ENCODE peak calls at places on chromosomes 5 and 9, in eight cellular contexts. C is AG04450, R is uterus, W is upper lobe of right lung, O is ovary, E is cardiac muscle cell, D is heart left ventricle, J is lung. I is an unnamed sample.

GRCh38 chr9:110742741-110743371 is 74.3 kb downstream of the MUSK start:
- DNase-seq in E (peak), W (no peak), D (no peak), O (no peak), R (no peak), C (peak), J (no peak), I (no peak)

GRCh38 chr5:33772276-33772990 is 119.4 kb downstream of the ADAMTS12 start:
- DNase-seq in R (no peak), O (no peak), D (no peak), C (peak), J (no peak), E (peak), W (no peak), I (no peak)

GRCh38 chr9:928363-929042 is 48.0 kb upstream of the DMRT3 start:
- DNase-seq in E (peak), O (no peak), W (no peak), C (no peak), R (no peak), J (no peak), D (no peak), I (no peak)

GRCh38 chr5:111694183-111694582 is 62.8 kb downstream of the NREP start:
- DNase-seq in D (no peak), R (no peak), C (no peak), O (no peak), E (peak), J (no peak), W (no peak), I (no peak)

GRCh38 chr9:95003694-95004451 is 277.4 kb downstream of the AOPEP start:
- DNase-seq in C (no peak), E (peak), R (peak), O (peak), D (peak), W (peak), J (peak), I (peak)

GRCh38 chr5:179796877-179797608 is 3.3 kb downstream of the LTC4S start:
- DNase-seq in W (no peak), J (no peak), E (no peak), D (peak), R (no peak), C (no peak), O (peak), I (no peak)

GRCh38 chr5:16542275-16542674 is 74.5 kb downstream of the RETREG1 start:
- DNase-seq in D (no peak), O (no peak), W (no peak), E (no peak), J (no peak), C (no peak), R (no peak), I (no peak)

GRCh38 chr9:121725008-121725795 is 73.8 kb downstream of the DAB2IP start:
- DNase-seq in R (peak), O (peak), D (peak), C (peak), W (peak), E (peak), J (peak), I (no peak)

GRCh38 chr5:68368280-68368679 is 152.7 kb downstream of the PIK3R1 start:
- DNase-seq in W (no peak), E (no peak), R (no peak), C (no peak), O (no peak), J (no peak), D (no peak), I (no peak)

GRCh38 chr9:131228096-131228495 is 48.2 kb downstream of the FAM78A start:
- DNase-seq in C (no peak), O (peak), D (no peak), W (no peak), E (no peak), R (peak), J (no peak), I (no peak)

GRCh38 chr5:39713224-39713911 is 288.6 kb upstream of the DAB2 start:
- DNase-seq in D (no peak), O (no peak), J (no peak), R (no peak), C (no peak), E (peak), W (no peak), I (peak)

GRCh38 chr5:168292783-168293696 is 1.6 kb downstream of the WWC1 start:
- DNase-seq in E (no peak), O (no peak), C (no peak), J (no peak), R (no peak), W (no peak), D (no peak), I (no peak)

GRCh38 chr5:150783422-150783928 is 4.9 kb downstream of the SMIM3 start:
- DNase-seq in D (peak), R (peak), C (no peak), E (peak), W (no peak), J (peak), O (peak), I (no peak)

GRCh38 chr9:130045657-130046450 is 2.9 kb upstream of the FNBP1 start:
- DNase-seq in R (no peak), W (no peak), C (no peak), J (no peak), D (no peak), O (no peak), E (no peak), I (no peak)

GRCh38 chr9:278651-279050 is 64.0 kb downstream of the DOCK8 start:
- DNase-seq in C (no peak), J (no peak), W (no peak), R (no peak), D (no peak), O (no peak), E (no peak), I (no peak)

GRCh38 chr5:108637110-108637509 is 110.6 kb upstream of the FER start:
- DNase-seq in C (no peak), J (no peak), W (no peak), R (no peak), E (peak), D (no peak), O (no peak), I (no peak)

GRCh38 chr5:58466939-58467338 is 7.1 kb upstream of the PLK2 start:
- DNase-seq in E (peak), O (no peak), C (no peak), R (no peak), J (no peak), W (no peak), D (no peak), I (peak)

GRCh38 chr5:177310332-177310731 is 1.4 kb downstream of the MXD3 start:
- DNase-seq in J (no peak), O (no peak), C (no peak), R (no peak), W (no peak), D (no peak), E (no peak), I (peak)

GRCh38 chr5:112004867-112005532 is 248.0 kb upstream of the NREP start:
- DNase-seq in C (no peak), R (no peak), W (no peak), O (no peak), E (no peak), D (no peak), J (no peak), I (no peak)

GRCh38 chr5:170565077-170565476 is 61.3 kb downstream of the KCNIP1 start:
- DNase-seq in C (no peak), R (no peak), W (no peak), O (no peak), D (no peak), E (no peak), J (no peak), I (no peak)

GRCh38 chr9:87184956-87185642 is 237.8 kb upstream of the GAS1 start:
- DNase-seq in O (no peak), E (peak), R (no peak), D (no peak), C (no peak), J (no peak), W (no peak), I (peak)

GRCh38 chr9:14256588-14256987 is 57.4 kb downstream of the NFIB start:
- DNase-seq in R (no peak), E (peak), W (no peak), C (no peak), D (no peak), O (no peak), J (no peak), I (no peak)
- H3K27ac ChIP-seq in R (no peak), E (no peak), W (no peak), C (no peak), D (peak), O (no peak), J (peak), I (no peak)

DNA sequence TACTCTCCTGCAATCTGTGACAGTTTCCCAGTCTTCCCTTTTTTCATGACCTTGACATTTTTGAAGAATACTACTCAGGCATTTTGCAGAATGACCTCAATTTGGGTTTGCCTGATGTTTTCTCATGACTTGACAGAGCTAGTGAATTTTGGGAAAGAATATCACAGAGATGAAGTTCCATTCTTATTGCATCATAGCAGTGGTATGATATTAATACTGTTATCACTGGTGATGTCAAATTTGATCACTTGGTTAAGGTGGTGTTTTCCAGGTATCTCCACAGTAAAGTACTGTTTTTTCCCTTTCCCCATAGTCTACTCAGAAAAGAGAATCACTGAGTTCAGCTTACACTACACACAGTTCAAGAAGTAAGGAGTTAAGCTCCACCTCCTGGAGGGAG is 56.2 kb upstream of the XPA start:
- DNase-seq in E (no peak), J (no peak), C (no peak), O (no peak), R (no peak), D (no peak), W (no peak), I (no peak)
- H3K4me3 ChIP-seq in E (no peak), J (no peak), C (no peak), O (no peak), R (no peak), D (no peak), W (no peak), I (no peak)

DNA sequence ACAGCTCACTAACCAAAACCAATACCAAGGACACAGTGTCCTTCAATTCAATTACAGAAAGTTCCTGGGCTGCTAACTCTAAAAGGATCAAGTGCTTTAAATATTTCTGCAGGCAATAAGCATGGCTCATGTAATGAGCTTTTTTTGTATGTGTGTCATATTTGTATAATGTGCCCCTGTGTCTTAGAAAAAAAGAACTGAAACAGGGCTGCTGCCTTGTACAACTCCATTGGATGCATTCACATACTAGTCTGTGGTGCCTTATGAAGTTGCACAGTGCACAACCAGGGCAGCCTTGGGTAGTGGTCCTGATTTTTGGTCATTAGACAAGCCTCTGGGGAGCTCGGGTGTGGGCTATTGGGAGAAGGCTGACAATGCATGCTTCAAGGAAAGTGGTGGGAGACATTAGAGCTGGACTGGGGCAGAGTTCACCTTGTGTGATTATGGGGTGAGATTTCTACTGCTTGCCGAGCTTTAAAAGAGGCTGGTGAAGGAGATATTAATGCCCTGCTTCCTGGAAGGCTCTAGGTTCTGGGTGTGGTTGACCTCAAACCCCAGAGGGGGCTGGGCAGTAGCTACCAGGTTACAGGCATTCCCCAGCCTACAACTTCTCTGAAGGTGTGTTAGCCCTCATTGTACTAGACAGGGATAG is 3.6 kb upstream of the CPEB4 start:
- DNase-seq in W (no peak), C (no peak), R (no peak), J (no peak), D (no peak), E (no peak), O (no peak), I (no peak)
- H3K27ac ChIP-seq in W (peak), C (no peak), R (no peak), J (peak), D (peak), E (no peak), O (no peak), I (no peak)

GRCh38 chr9:2128611-2129010 is 113.5 kb downstream of the SMARCA2 start:
- DNase-seq in D (no peak), R (no peak), J (no peak), O (no peak), E (no peak), C (no peak), W (no peak), I (no peak)

GRCh38 chr9:2127486-2127885 is 112.3 kb downstream of the SMARCA2 start:
- DNase-seq in O (no peak), J (no peak), D (no peak), R (no peak), C (peak), W (no peak), E (peak), I (no peak)

GRCh38 chr9:2122299-2122698 is 107.2 kb downstream of the SMARCA2 start:
- DNase-seq in C (no peak), J (no peak), D (no peak), O (no peak), E (no peak), R (no peak), W (no peak), I (no peak)

GRCh38 chr9:2125909-2126308 is 110.8 kb downstream of the SMARCA2 start:
- DNase-seq in O (no peak), C (no peak), D (no peak), W (no peak), E (peak), J (no peak), R (no peak), I (no peak)

DNA sequence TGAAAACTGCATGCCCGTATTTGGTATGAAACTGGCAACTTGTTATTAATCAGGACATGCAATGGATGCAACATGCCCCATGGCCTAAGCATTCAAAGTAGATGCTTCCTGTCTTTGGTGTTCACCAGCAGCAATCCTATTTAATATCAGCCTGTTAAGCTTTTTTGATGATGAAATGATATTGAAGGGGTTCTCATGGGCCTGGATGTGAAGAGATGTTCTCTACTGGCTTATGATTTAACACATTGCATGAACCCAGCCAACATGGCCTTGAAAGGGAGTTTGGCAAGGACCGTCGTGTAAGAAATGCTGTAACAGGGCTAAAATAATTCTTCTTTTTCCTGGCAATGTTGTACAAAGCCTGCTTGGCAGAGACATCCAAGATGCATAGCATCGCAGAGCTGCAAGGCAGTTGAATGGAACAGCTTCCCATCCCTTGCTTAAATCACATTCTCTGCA is 111.2 kb downstream of the SMARCA2 start:
- DNase-seq in D (no peak), J (no peak), O (peak), E (peak), R (peak), C (no peak), W (no peak), I (no peak)
- H3K4me3 ChIP-seq in D (peak), J (no peak), O (peak), E (no peak), R (peak), C (no peak), W (peak), I (no peak)

DNA sequence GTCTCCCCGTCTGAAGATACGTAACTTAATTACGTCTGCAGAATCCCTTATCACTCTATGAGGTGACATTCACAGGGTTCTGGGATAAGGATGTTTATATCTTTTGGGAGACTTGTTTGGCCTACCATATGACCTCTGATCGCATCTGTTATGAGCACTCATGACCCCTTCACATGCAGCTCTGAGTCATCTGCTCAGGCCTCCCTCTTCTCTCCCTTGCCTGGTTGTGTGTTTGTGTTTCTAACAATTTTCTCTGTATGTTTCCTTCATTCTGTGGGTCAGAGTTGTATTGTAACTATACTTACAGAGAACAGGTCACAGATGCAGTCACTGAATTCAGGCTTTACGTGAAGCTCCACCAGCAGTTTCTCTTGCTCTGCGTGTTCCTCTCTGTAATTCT is 330.6 kb downstream of the TENT4A start:
- DNase-seq in O (no peak), D (no peak), C (no peak), J (no peak), R (no peak), W (no peak), E (no peak), I (no peak)
- H3K27ac ChIP-seq in O (no peak), D (no peak), C (no peak), J (no peak), R (no peak), W (no peak), E (no peak), I (no peak)

GRCh38 chr5:139638090-139638735 is 9.9 kb upstream of the CXXC5 start:
- DNase-seq in R (peak), J (peak), E (peak), O (peak), D (peak), C (no peak), W (peak), I (peak)
- H3K4me3 ChIP-seq in R (peak), J (no peak), E (peak), O (peak), D (peak), C (peak), W (peak), I (peak)

DNA sequence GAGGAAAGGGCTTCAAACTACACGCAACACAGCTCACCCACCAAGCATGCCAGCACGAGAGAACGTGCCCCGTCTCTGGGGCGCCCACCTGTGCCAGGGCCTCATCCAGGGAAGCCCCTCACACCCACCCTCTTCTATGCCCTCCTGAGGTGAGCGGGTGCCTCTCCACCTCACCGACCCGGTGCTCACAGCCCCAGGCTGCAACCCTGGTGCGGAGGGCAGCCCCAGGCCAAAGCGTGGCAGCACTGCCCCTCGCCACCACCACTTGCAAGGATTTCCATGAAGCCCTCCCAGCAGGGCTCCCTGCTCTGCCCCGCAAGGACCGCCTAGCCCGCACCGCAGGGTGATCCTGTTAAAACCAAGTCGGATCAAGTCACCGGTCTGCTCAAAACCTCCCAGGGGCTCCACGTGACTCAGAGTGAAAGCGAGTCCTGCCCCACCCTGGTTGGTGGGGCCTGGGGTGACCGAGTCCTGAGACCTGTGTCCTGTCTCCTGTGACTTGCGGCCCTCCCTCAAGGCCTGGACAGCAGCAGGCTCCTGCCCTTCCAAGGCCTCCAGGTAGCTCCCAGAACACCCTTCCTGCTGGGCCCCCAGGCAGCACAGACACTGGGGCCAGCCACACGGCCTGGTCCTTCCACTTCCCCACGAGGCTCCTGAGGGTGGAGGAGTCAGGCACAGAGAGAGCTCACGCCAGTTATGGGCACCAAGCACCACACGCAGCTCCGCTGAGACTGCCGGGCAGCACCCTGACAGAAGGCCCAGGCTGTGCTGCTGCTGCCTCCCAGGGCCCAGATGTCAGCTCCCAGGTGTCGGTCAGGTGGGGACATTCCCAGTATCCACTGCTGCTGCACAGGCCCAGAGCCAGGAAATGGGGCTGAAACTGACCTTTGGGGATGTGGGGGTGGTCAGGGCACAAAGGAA is 12.7 kb downstream of the BRD3 start:
- DNase-seq in R (no peak), J (no peak), W (peak), E (no peak), D (peak), C (no peak), O (peak), I (no peak)
- H3K27ac ChIP-seq in R (no peak), J (peak), W (peak), E (peak), D (peak), C (peak), O (no peak), I (no peak)

GRCh38 chr9:97981828-97982164 is 1.3 kb upstream of the ANP32B start:
- DNase-seq in W (no peak), D (no peak), O (no peak), R (no peak), E (no peak), J (no peak), C (no peak), I (no peak)
- H3K4me3 ChIP-seq in W (no peak), D (no peak), O (no peak), R (no peak), E (no peak), J (no peak), C (no peak), I (no peak)

DNA sequence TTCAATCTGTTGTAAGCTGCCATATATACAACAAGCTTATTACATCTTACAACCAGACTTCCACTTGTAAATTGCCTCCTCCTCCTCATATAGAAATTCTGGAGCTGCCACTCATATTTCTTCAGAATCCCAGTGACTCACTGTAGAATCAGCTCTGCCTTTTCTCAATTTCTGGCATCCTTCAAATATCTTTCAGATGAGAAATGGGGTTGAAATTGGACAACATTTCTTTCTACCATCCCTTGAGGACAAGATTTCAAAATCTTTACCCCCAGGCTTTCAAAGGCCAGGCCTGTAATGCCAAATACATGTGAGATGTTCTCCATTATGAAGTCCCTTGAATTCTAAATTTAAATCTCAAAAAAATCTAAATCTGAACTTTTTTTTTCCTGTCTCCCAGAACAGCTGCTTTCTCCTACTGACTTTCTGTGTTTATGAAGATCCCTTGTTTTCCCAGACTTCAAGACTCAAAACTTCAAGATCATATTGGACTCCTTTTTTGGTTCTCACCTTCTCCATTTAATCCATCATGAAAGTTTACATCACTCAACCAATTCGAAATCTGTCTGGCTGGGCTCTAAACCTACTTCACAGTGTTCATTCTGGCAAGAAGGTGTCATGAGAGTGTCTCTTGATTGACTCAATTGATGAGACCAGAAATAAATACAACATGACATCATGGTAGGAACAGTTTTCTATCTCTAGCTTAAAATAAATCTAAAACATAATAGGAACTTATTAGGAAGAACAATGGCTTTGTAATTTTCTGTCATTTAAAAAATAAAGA is 109.8 kb downstream of the HMHB1 start:
- DNase-seq in O (no peak), W (no peak), E (peak), C (no peak), R (no peak), J (no peak), D (no peak), I (no peak)
- H3K27ac ChIP-seq in O (no peak), W (no peak), E (no peak), C (peak), R (no peak), J (no peak), D (no peak), I (peak)